ENCODE peak calls at places on chromosomes 16 and 17, in four cellular contexts. N is psoas muscle, C is adipocyte, F is aorta. H is an unnamed sample.

GRCh38 chr17:3940965-3941698 is 23.1 kb downstream of the ATP2A3 start:
- DNase-seq in N (no peak), C (no peak), F (no peak), H (no peak)

GRCh38 chr16:68227183-68227793 is 8.6 kb downstream of the ESRP2 start:
- DNase-seq in N (no peak), C (no peak), F (no peak), H (no peak)

GRCh38 chr17:4980644-4981216 is 6.7 kb downstream of the CAMTA2 start:
- DNase-seq in N (no peak), C (peak; percentile 80), F (no peak), H (no peak)

GRCh38 chr16:30458561-30459394 is 13.1 kb upstream of the SEPHS2 start:
- DNase-seq in F (peak; percentile 81), C (no peak), N (peak; percentile 54), H (no peak)

GRCh38 chr16:88596477-88596876 is 26.3 kb downstream of the ZC3H18 start:
- DNase-seq in C (no peak), N (peak; percentile 6), F (no peak), H (no peak)

GRCh38 chr16:65023802-65024201 is 98.1 kb downstream of the CDH11 start:
- DNase-seq in F (no peak), N (no peak), C (no peak), H (no peak)

GRCh38 chr16:81324808-81325207 is 10.0 kb downstream of the GAN start:
- DNase-seq in N (no peak), C (no peak), F (no peak), H (no peak)

GRCh38 chr17:80791758-80792284 is 199.8 kb upstream of the CHMP6 start:
- DNase-seq in N (peak; percentile 88), C (peak; percentile 96), F (peak; percentile 79), H (peak; percentile 90)

GRCh38 chr17:13510062-13510461 is 91.7 kb downstream of the HS3ST3A1 start:
- DNase-seq in N (no peak), F (no peak), C (no peak), H (no peak)

GRCh38 chr16:74673876-74674275 is 7.2 kb upstream of the RFWD3 start:
- DNase-seq in F (no peak), C (no peak), N (no peak), H (no peak)

GRCh38 chr16:67486805-67487204 is 3.5 kb upstream of the AGRP start:
- DNase-seq in C (no peak), F (no peak), N (no peak), H (no peak)

GRCh38 chr16:69363281-69363717 is 11.7 kb upstream of the TMED6 start:
- DNase-seq in F (no peak), C (no peak), N (no peak), H (no peak)

GRCh38 chr17:31136319-31136718 is 41.5 kb downstream of the NF1 start:
- DNase-seq in N (no peak), C (peak; percentile 30), F (no peak), H (no peak)

GRCh38 chr17:47099451-47099986 is 89.6 kb downstream of the CDC27 start:
- DNase-seq in F (no peak), N (no peak), C (no peak), H (no peak)

GRCh38 chr17:67132366-67132765 is 88.0 kb downstream of the CACNG1 start:
- DNase-seq in C (no peak), N (no peak), F (no peak), H (no peak)

GRCh38 chr16:10959161-10959560 is 14.8 kb downstream of the CLEC16A start:
- DNase-seq in N (no peak), C (no peak), F (no peak), H (no peak)

GRCh38 chr16:4152267-4152666 is 36.0 kb upstream of the ADCY9 start:
- DNase-seq in N (no peak), F (no peak), C (no peak), H (no peak)

GRCh38 chr16:49940464-49941224 is 84.4 kb upstream of the CNEP1R1 start:
- DNase-seq in N (no peak), F (no peak), C (no peak), H (no peak)

GRCh38 chr17:61259360-61259759 is 140.3 kb upstream of the TBX2 start:
- DNase-seq in N (no peak), F (no peak), C (no peak), H (no peak)

GRCh38 chr16:28258571-28258970 is 33.8 kb upstream of the SBK1 start:
- DNase-seq in C (peak; percentile 38), N (peak; percentile 93), F (peak; percentile 60), H (no peak)

GRCh38 chr17:75031972-75032895 is 14.5 kb downstream of the ATP5PD start:
- DNase-seq in N (peak; percentile 86), F (peak; percentile 89), C (peak; percentile 89), H (peak; percentile 93)

GRCh38 chr17:68161644-68162428 is 86.0 kb upstream of the AMZ2 start:
- DNase-seq in C (no peak), N (no peak), F (no peak), H (no peak)

GRCh38 chr17:16486373-16487250 is 5.4 kb downstream of the LRRC75A start:
- DNase-seq in C (peak; percentile 69), N (peak; percentile 93), F (peak; percentile 86), H (peak; percentile 90)

GRCh38 chr17:49575524-49576120 is at the start of gene NXPH3:
- DNase-seq in F (peak; percentile 85), C (peak; percentile 77), N (peak; percentile 84), H (no peak)

GRCh38 chr16:12350945-12351344 is 374.4 kb downstream of the SNX29 start:
- DNase-seq in N (no peak), C (no peak), F (no peak), H (no peak)

GRCh38 chr16:17556276-17557052 is 85.7 kb upstream of the XYLT1 start:
- DNase-seq in C (peak; percentile 50), F (no peak), N (no peak), H (peak; percentile 12)

GRCh38 chr17:81380117-81380516 is 15.1 kb upstream of the BAHCC1 start:
- DNase-seq in F (peak; percentile 23), N (no peak), C (no peak), H (no peak)

GRCh38 chr16:63856537-63856936 is 1265.3 kb downstream of the CDH11 start:
- DNase-seq in N (no peak), F (no peak), C (no peak), H (no peak)

GRCh38 chr17:37299257-37299985 is 76.4 kb upstream of the C17orf78 start:
- DNase-seq in N (no peak), C (no peak), F (no peak), H (no peak)

GRCh38 chr16:28292731-28293588 is 635 bp downstream of the SBK1 start:
- DNase-seq in C (no peak), N (peak; percentile 51), F (no peak), H (no peak)

GRCh38 chr17:63419949-63420867 is 25.9 kb downstream of the CYB561 start:
- DNase-seq in F (no peak), C (no peak), N (no peak), H (no peak)

GRCh38 chr17:17913695-17914332 is 58.4 kb downstream of the TOM1L2 start:
- DNase-seq in N (peak; percentile 90), C (peak; percentile 89), F (peak; percentile 81), H (peak; percentile 88)

GRCh38 chr17:82791532-82791931 is 39.7 kb downstream of the TBCD start:
- DNase-seq in F (no peak), N (no peak), C (peak; percentile 67), H (no peak)

GRCh38 chr17:47840742-47841487 is at the start of gene SCRN2:
- DNase-seq in F (peak; percentile 92), N (peak; percentile 96), C (peak; percentile 91), H (peak; percentile 94)

GRCh38 chr16:31472559-31473203 is 729 bp downstream of the TGFB1I1 start:
- DNase-seq in F (peak; percentile 95), N (peak; percentile 94), C (peak; percentile 89), H (peak; percentile 96)

GRCh38 chr16:72355561-72355960 is 183.6 kb upstream of the PMFBP1 start:
- DNase-seq in F (no peak), N (no peak), C (peak; percentile 27), H (no peak)

GRCh38 chr17:39484178-39484577 is 22.9 kb downstream of the CDK12 start:
- DNase-seq in C (no peak), N (no peak), F (no peak), H (no peak)

GRCh38 chr17:7218774-7219173 is 862 bp downstream of the DLG4 start:
- DNase-seq in F (no peak), C (no peak), N (peak; percentile 48), H (no peak)

DNA sequence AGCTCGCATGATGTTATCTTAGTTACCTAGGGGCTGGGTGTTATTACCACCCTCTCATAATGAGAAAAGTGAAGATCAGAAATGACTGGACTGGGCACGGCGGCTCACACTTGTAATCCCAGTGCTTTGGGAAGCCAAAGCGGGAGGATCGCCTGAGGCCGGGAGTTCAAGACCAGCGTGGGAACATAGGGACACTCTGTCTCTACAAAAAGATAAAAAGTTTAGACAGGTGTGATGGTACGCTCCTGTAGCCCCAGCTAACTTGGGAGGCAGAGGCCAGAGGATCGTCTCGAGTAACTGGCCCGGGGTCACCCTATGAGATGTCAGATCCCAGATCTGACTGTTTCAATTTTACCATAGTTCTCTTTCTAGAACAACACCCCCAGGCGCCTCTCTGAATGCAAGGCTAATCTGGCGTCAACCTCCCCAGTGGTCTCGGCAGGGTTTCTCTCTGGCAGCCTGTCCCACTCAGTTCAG is 1.9 kb upstream of the CCDC102A start:
- DNase-seq in C (no peak), F (no peak), N (no peak), H (peak; percentile 72)
- H3K4me1 ChIP-seq in C (peaks cover 6% of the 10 kb centered on the region), F (no peaks in the 10 kb centered on the region), N (peaks cover 11% of the 10 kb centered on the region), H (peaks cover 54% of the 10 kb centered on the region)

DNA sequence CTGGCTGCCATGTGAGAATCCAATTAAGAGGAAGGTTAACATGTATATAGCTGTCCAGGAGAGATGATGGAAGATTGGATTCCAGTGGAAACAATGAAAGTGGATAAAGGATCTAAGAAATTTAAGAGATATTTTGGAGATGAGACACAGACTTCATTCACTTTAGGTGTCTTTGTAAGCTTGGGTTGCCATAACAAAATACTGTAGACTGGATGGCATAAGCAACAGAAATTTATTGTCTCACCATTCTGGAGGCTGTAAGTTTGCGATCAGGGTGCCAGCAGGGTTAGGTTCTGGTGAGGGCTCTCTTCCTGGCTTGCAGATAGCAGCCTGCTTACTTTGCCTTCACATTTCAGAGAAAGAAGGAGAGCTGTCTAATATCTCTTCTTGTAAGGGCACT is 155.9 kb upstream of the MYOCD start:
- DNase-seq in N (no peak), F (no peak), C (no peak), H (no peak)
- H3K9me3 ChIP-seq in N (no peaks in the 10 kb centered on the region), F (no peaks in the 10 kb centered on the region), C (no peaks in the 10 kb centered on the region), H (no peaks in the 10 kb centered on the region)

GRCh38 chr16:85371948-85372347 is 241.2 kb upstream of the GSE1 start:
- DNase-seq in C (no peak), N (no peak), F (no peak), H (no peak)
- H3K4me1 ChIP-seq in C (peaks cover 78% of the 10 kb centered on the region), N (peaks cover 19% of the 10 kb centered on the region), F (no peaks in the 10 kb centered on the region), H (peaks cover 87% of the 10 kb centered on the region)

GRCh38 chr16:7200320-7200719 is 132.3 kb upstream of the RBFOX1 start:
- DNase-seq in N (no peak), C (no peak), F (no peak), H (no peak)
- H3K9me3 ChIP-seq in N (no peaks in the 10 kb centered on the region), C (peaks cover 6% of the 10 kb centered on the region), F (no peaks in the 10 kb centered on the region), H (no peaks in the 10 kb centered on the region)

DNA sequence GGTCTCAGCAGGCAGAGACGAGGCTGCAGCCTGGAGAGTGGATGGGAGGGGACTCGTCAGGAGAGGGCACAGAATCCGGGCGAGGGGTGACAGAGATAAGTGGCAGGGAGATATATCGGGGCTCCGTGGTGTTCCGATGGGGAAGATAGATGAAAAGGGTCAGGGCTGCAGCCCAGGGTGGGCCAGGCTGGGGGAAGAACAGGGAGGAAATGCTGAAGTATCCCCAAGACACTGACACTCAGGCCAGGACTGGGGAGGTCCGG is 2.1 kb downstream of the LGALS3BP start:
- DNase-seq in F (no peak), C (no peak), N (no peak), H (no peak)
- H3K4me1 ChIP-seq in F (no peaks in the 10 kb centered on the region), C (peaks cover 62% of the 10 kb centered on the region), N (peaks cover 28% of the 10 kb centered on the region), H (peaks cover 56% of the 10 kb centered on the region)

H was measured in suprapubic skin.